ENCODE peak calls at places on chromosomes 7 and 10, in nine cellular contexts. One of them, this sample, is unnamed.

GRCh38 chr10:129404091-129404490 is 63.0 kb upstream of the MGMT start:
- DNase-seq in CD4-positive, alpha-beta T cell: no peak
- DNase-seq in RPMI8226: no peak
- DNase-seq in right cardiac atrium: no peak
- DNase-seq in KG1: no peak
- DNase-seq in BJ: no peak
- DNase-seq in fibroblast of mammary gland: no peak
- DNase-seq in cardiac fibroblast: no peak
- DNase-seq in keratinocyte: no peak
- DNase-seq in this sample: no peak

GRCh38 chr10:45373003-45373782 is 823 bp upstream of the ALOX5 start:
- DNase-seq in CD4-positive, alpha-beta T cell: no peak
- DNase-seq in RPMI8226: no peak
- DNase-seq in right cardiac atrium: peak
- DNase-seq in KG1: no peak
- DNase-seq in BJ: no peak
- DNase-seq in fibroblast of mammary gland: no peak
- DNase-seq in cardiac fibroblast: no peak
- DNase-seq in keratinocyte: no peak
- DNase-seq in this sample: no peak

GRCh38 chr10:79562135-79562756 is 2.0 kb upstream of the SFTPA2 start:
- DNase-seq in CD4-positive, alpha-beta T cell: peak
- DNase-seq in RPMI8226: peak
- DNase-seq in right cardiac atrium: peak
- DNase-seq in KG1: peak
- DNase-seq in BJ: no peak
- DNase-seq in fibroblast of mammary gland: peak
- DNase-seq in cardiac fibroblast: peak
- DNase-seq in keratinocyte: no peak
- DNase-seq in this sample: peak

GRCh38 chr10:63636812-63637211 is 115.6 kb downstream of the REEP3 start:
- DNase-seq in CD4-positive, alpha-beta T cell: no peak
- DNase-seq in RPMI8226: no peak
- DNase-seq in right cardiac atrium: no peak
- DNase-seq in KG1: no peak
- DNase-seq in BJ: no peak
- DNase-seq in fibroblast of mammary gland: no peak
- DNase-seq in cardiac fibroblast: no peak
- DNase-seq in keratinocyte: no peak
- DNase-seq in this sample: no peak

GRCh38 chr10:24383681-24384106 is 174.8 kb downstream of the KIAA1217 start:
- DNase-seq in CD4-positive, alpha-beta T cell: no peak
- DNase-seq in RPMI8226: peak
- DNase-seq in right cardiac atrium: peak
- DNase-seq in KG1: peak
- DNase-seq in BJ: peak
- DNase-seq in fibroblast of mammary gland: peak
- DNase-seq in cardiac fibroblast: peak
- DNase-seq in keratinocyte: peak
- DNase-seq in this sample: no peak

GRCh38 chr10:99115703-99116102 is 119.9 kb downstream of the HPSE2 start:
- DNase-seq in CD4-positive, alpha-beta T cell: no peak
- DNase-seq in RPMI8226: no peak
- DNase-seq in right cardiac atrium: no peak
- DNase-seq in KG1: no peak
- DNase-seq in BJ: no peak
- DNase-seq in fibroblast of mammary gland: no peak
- DNase-seq in cardiac fibroblast: no peak
- DNase-seq in keratinocyte: no peak
- DNase-seq in this sample: no peak

GRCh38 chr7:151825711-151826110 is 51.2 kb downstream of the PRKAG2 start:
- DNase-seq in CD4-positive, alpha-beta T cell: no peak
- DNase-seq in RPMI8226: no peak
- DNase-seq in right cardiac atrium: no peak
- DNase-seq in KG1: no peak
- DNase-seq in BJ: no peak
- DNase-seq in fibroblast of mammary gland: no peak
- DNase-seq in cardiac fibroblast: no peak
- DNase-seq in keratinocyte: no peak
- DNase-seq in this sample: no peak

GRCh38 chr10:79905322-79906314 is 43.3 kb downstream of the SFTPD start:
- DNase-seq in CD4-positive, alpha-beta T cell: no peak
- DNase-seq in RPMI8226: peak
- DNase-seq in right cardiac atrium: no peak
- DNase-seq in KG1: peak
- DNase-seq in BJ: no peak
- DNase-seq in fibroblast of mammary gland: peak
- DNase-seq in cardiac fibroblast: peak
- DNase-seq in keratinocyte: no peak
- DNase-seq in this sample: peak

GRCh38 chr10:61262486-61263261 is 190.5 kb downstream of the TMEM26 start:
- DNase-seq in CD4-positive, alpha-beta T cell: no peak
- DNase-seq in RPMI8226: no peak
- DNase-seq in right cardiac atrium: no peak
- DNase-seq in KG1: no peak
- DNase-seq in BJ: peak
- DNase-seq in fibroblast of mammary gland: peak
- DNase-seq in cardiac fibroblast: peak
- DNase-seq in keratinocyte: no peak
- DNase-seq in this sample: no peak

GRCh38 chr10:69089638-69090599 is 2.0 kb downstream of the SRGN start:
- DNase-seq in CD4-positive, alpha-beta T cell: peak
- DNase-seq in RPMI8226: peak
- DNase-seq in right cardiac atrium: peak
- DNase-seq in KG1: no peak
- DNase-seq in BJ: no peak
- DNase-seq in fibroblast of mammary gland: peak
- DNase-seq in cardiac fibroblast: peak
- DNase-seq in keratinocyte: no peak
- DNase-seq in this sample: no peak

GRCh38 chr7:24024276-24024675 is 259.7 kb upstream of the NPY start:
- DNase-seq in CD4-positive, alpha-beta T cell: no peak
- DNase-seq in RPMI8226: no peak
- DNase-seq in right cardiac atrium: no peak
- DNase-seq in KG1: no peak
- DNase-seq in BJ: no peak
- DNase-seq in fibroblast of mammary gland: no peak
- DNase-seq in cardiac fibroblast: no peak
- DNase-seq in keratinocyte: no peak
- DNase-seq in this sample: no peak

GRCh38 chr10:130021373-130021950 is 57.4 kb upstream of the EBF3 start:
- DNase-seq in CD4-positive, alpha-beta T cell: no peak
- DNase-seq in RPMI8226: no peak
- DNase-seq in right cardiac atrium: peak
- DNase-seq in KG1: no peak
- DNase-seq in BJ: peak
- DNase-seq in fibroblast of mammary gland: peak
- DNase-seq in cardiac fibroblast: peak
- DNase-seq in keratinocyte: peak
- DNase-seq in this sample: peak

GRCh38 chr10:91163269-91163708 is 57.2 kb upstream of the PCGF5 start:
- DNase-seq in CD4-positive, alpha-beta T cell: peak
- DNase-seq in RPMI8226: peak
- DNase-seq in right cardiac atrium: peak
- DNase-seq in KG1: peak
- DNase-seq in BJ: no peak
- DNase-seq in fibroblast of mammary gland: peak
- DNase-seq in cardiac fibroblast: peak
- DNase-seq in keratinocyte: no peak
- DNase-seq in this sample: peak

GRCh38 chr7:2978403-2978802 is 65.3 kb downstream of the CARD11 start:
- DNase-seq in CD4-positive, alpha-beta T cell: peak
- DNase-seq in RPMI8226: peak
- DNase-seq in right cardiac atrium: peak
- DNase-seq in KG1: peak
- DNase-seq in BJ: no peak
- DNase-seq in fibroblast of mammary gland: no peak
- DNase-seq in cardiac fibroblast: no peak
- DNase-seq in keratinocyte: no peak
- DNase-seq in this sample: no peak

GRCh38 chr7:70668606-70669358 is 463.2 kb upstream of the GALNT17 start:
- DNase-seq in CD4-positive, alpha-beta T cell: no peak
- DNase-seq in RPMI8226: no peak
- DNase-seq in right cardiac atrium: peak
- DNase-seq in KG1: no peak
- DNase-seq in BJ: no peak
- DNase-seq in fibroblast of mammary gland: no peak
- DNase-seq in cardiac fibroblast: no peak
- DNase-seq in keratinocyte: peak
- DNase-seq in this sample: no peak